ENCODE peak calls at places on chromosomes 11 and 22, in seven cellular contexts. J is activated CD4-positive, alpha-beta memory T cell treated with anti-CD3 and anti-CD28 coated beads, Interleukin-2, amount 10 ng/mL, durations not matched to agents 7 days and 5 days; P is A549; Z is stimulated activated CD4-positive, alpha-beta T cell treated with anti-CD3 and anti-CD28 coated beads, Interleukin-4, amount 100 ng/mL, for 48 hours; E is T-helper 2 cell; S is left ventricle myocardium inferior; F is posterior vena cava. B is an unnamed sample.

GRCh38 chr22:34570408-34570807 is 495.6 kb upstream of the ISX start:
- DNase-seq in Z (no peak), J (no peak), P (no peak), E (no peak), S (no peak), F (no peak), B (no peak)

GRCh38 chr11:61056981-61057380 is 45.3 kb upstream of the CD5 start:
- DNase-seq in F (peak), J (peak), S (no peak), Z (no peak), E (no peak), P (no peak), B (no peak)

GRCh38 chr22:40123387-40123786 is 54.3 kb upstream of the TNRC6B start:
- DNase-seq in J (no peak), F (peak), Z (no peak), E (no peak), P (no peak), S (peak), B (no peak)

GRCh38 chr22:28873183-28873964 is 10.0 kb upstream of the ZNRF3 start:
- DNase-seq in Z (no peak), F (no peak), S (no peak), J (no peak), P (no peak), E (no peak), B (peak)

GRCh38 chr22:43126506-43127165 is 16.1 kb downstream of the BIK start:
- DNase-seq in E (no peak), Z (no peak), F (no peak), S (no peak), J (no peak), P (peak), B (peak)

GRCh38 chr11:29629281-29629680 is 387.5 kb downstream of the KCNA4 start:
- DNase-seq in S (no peak), F (no peak), J (no peak), P (no peak), E (no peak), Z (no peak), B (no peak)

GRCh38 chr11:134223066-134223465 is 701 bp downstream of the NCAPD3 start:
- DNase-seq in F (no peak), S (no peak), Z (no peak), J (peak), P (no peak), E (no peak), B (no peak)

GRCh38 chr11:103450241-103450640 is 341.0 kb downstream of the DYNC2H1 start:
- DNase-seq in Z (no peak), F (no peak), P (no peak), S (no peak), J (no peak), E (no peak), B (no peak)

GRCh38 chr11:130451261-130452019 is 3.0 kb downstream of the ADAMTS15 start:
- DNase-seq in E (no peak), P (no peak), F (no peak), S (peak), Z (no peak), J (no peak), B (peak)

GRCh38 chr22:47007496-47007895 is 245.0 kb downstream of the TBC1D22A start:
- DNase-seq in F (no peak), P (no peak), J (no peak), E (no peak), Z (no peak), S (no peak), B (no peak)

GRCh38 chr11:74673956-74674355 is 57.3 kb downstream of the CHRDL2 start:
- DNase-seq in P (no peak), J (no peak), S (no peak), Z (no peak), F (no peak), E (no peak), B (no peak)

GRCh38 chr11:43585877-43586608 is 94.5 kb upstream of the HSD17B12 start:
- DNase-seq in Z (no peak), P (no peak), E (no peak), S (no peak), F (no peak), J (no peak), B (no peak)

GRCh38 chr22:24474649-24475048 is 20.5 kb upstream of the UPB1 start:
- DNase-seq in S (no peak), E (no peak), P (no peak), Z (no peak), F (no peak), J (no peak), B (no peak)

GRCh38 chr11:75241036-75241905 is 697 bp downstream of the TPBGL start:
- DNase-seq in E (peak), F (peak), S (peak), P (peak), J (peak), Z (peak), B (peak)

GRCh38 chr11:46731545-46731944 is 12.5 kb downstream of the F2 start:
- DNase-seq in S (no peak), F (no peak), E (no peak), Z (no peak), J (no peak), P (no peak), B (no peak)

GRCh38 chr22:43706151-43706550 is 106.0 kb downstream of the EFCAB6 start:
- DNase-seq in J (no peak), Z (no peak), S (no peak), P (no peak), F (no peak), E (no peak), B (no peak)

GRCh38 chr22:50048066-50048765 is 9.9 kb downstream of the TTLL8 start:
- DNase-seq in P (no peak), S (no peak), J (no peak), F (peak), Z (no peak), E (no peak), B (no peak)

GRCh38 chr22:28208036-28208435 is 289.0 kb upstream of the PITPNB start:
- DNase-seq in F (no peak), J (no peak), S (no peak), E (no peak), Z (no peak), P (no peak), B (no peak)

GRCh38 chr11:75815345-75815983 is 454 bp downstream of the UVRAG start:
- DNase-seq in Z (peak), P (peak), S (no peak), E (peak), F (no peak), J (peak), B (no peak)